ENCODE peak calls at places on chromosomes 16 and 17, in nine cellular contexts. One of them, this sample, is unnamed.

GRCh38 chr16:19599968-19600716 is 44.6 kb downstream of the VPS35L start:
- DNase-seq in IMR-90: no peak
- DNase-seq in PC-9: no peak
- DNase-seq in breast epithelium: no peak
- DNase-seq in brain microvascular endothelial cell: no peak
- DNase-seq in keratinocyte: no peak
- DNase-seq in heart right ventricle: no peak
- DNase-seq in CD8-positive, alpha-beta T cell: no peak
- DNase-seq in esophagus squamous epithelium: no peak
- DNase-seq in this sample: no peak

GRCh38 chr17:65588194-65588808 is 26.9 kb upstream of the AXIN2 start:
- DNase-seq in esophagus squamous epithelium: no peak
- DNase-seq in keratinocyte: no peak
- DNase-seq in breast epithelium: no peak
- DNase-seq in brain microvascular endothelial cell: no peak
- DNase-seq in CD8-positive, alpha-beta T cell: no peak
- DNase-seq in PC-9: peak; percentile 57
- DNase-seq in IMR-90: no peak
- DNase-seq in heart right ventricle: no peak
- DNase-seq in this sample: no peak

GRCh38 chr17:4176803-4177472 is 33.9 kb downstream of the CYB5D2 start:
- DNase-seq in PC-9: no peak
- DNase-seq in heart right ventricle: no peak
- DNase-seq in CD8-positive, alpha-beta T cell: peak; percentile 2
- DNase-seq in breast epithelium: no peak
- DNase-seq in IMR-90: no peak
- DNase-seq in brain microvascular endothelial cell: no peak
- DNase-seq in keratinocyte: no peak
- DNase-seq in esophagus squamous epithelium: no peak
- DNase-seq in this sample: no peak

GRCh38 chr17:79814966-79815835 is 18.3 kb upstream of the CBX8 start:
- DNase-seq in IMR-90: no peak
- DNase-seq in keratinocyte: no peak
- DNase-seq in CD8-positive, alpha-beta T cell: no peak
- DNase-seq in brain microvascular endothelial cell: no peak
- DNase-seq in PC-9: peak; percentile 75
- DNase-seq in breast epithelium: peak; percentile 91
- DNase-seq in esophagus squamous epithelium: no peak
- DNase-seq in heart right ventricle: no peak
- DNase-seq in this sample: no peak

GRCh38 chr16:24984903-24985675 is 30.1 kb downstream of the ARHGAP17 start:
- DNase-seq in brain microvascular endothelial cell: no peak
- DNase-seq in IMR-90: no peak
- DNase-seq in esophagus squamous epithelium: no peak
- DNase-seq in heart right ventricle: no peak
- DNase-seq in keratinocyte: no peak
- DNase-seq in PC-9: no peak
- DNase-seq in CD8-positive, alpha-beta T cell: no peak
- DNase-seq in breast epithelium: no peak
- DNase-seq in this sample: no peak

GRCh38 chr16:68086336-68086821 is 1.2 kb downstream of the NFATC3 start:
- DNase-seq in CD8-positive, alpha-beta T cell: no peak
- DNase-seq in brain microvascular endothelial cell: no peak
- DNase-seq in breast epithelium: no peak
- DNase-seq in IMR-90: peak; percentile 59
- DNase-seq in heart right ventricle: no peak
- DNase-seq in keratinocyte: no peak
- DNase-seq in esophagus squamous epithelium: no peak
- DNase-seq in PC-9: no peak
- DNase-seq in this sample: no peak

GRCh38 chr16:23901178-23902131 is 65.7 kb downstream of the PRKCB start:
- DNase-seq in IMR-90: no peak
- DNase-seq in keratinocyte: no peak
- DNase-seq in heart right ventricle: no peak
- DNase-seq in PC-9: no peak
- DNase-seq in brain microvascular endothelial cell: no peak
- DNase-seq in CD8-positive, alpha-beta T cell: no peak
- DNase-seq in esophagus squamous epithelium: no peak
- DNase-seq in breast epithelium: no peak
- DNase-seq in this sample: no peak

GRCh38 chr16:67666538-67667433 is at the start of the genes C16orf86 and ENKD1:
- DNase-seq in keratinocyte: no peak
- DNase-seq in heart right ventricle: peak; percentile 88
- DNase-seq in breast epithelium: peak; percentile 78
- DNase-seq in PC-9: peak; percentile 64
- DNase-seq in brain microvascular endothelial cell: peak; percentile 23
- DNase-seq in IMR-90: peak; percentile 41
- DNase-seq in CD8-positive, alpha-beta T cell: peak; percentile 77
- DNase-seq in esophagus squamous epithelium: no peak
- DNase-seq in this sample: peak; percentile 93

GRCh38 chr17:14730821-14731220 is 429.9 kb downstream of the HS3ST3B1 start:
- DNase-seq in esophagus squamous epithelium: no peak
- DNase-seq in IMR-90: no peak
- DNase-seq in heart right ventricle: no peak
- DNase-seq in CD8-positive, alpha-beta T cell: no peak
- DNase-seq in PC-9: no peak
- DNase-seq in breast epithelium: no peak
- DNase-seq in keratinocyte: no peak
- DNase-seq in brain microvascular endothelial cell: no peak
- DNase-seq in this sample: no peak

GRCh38 chr16:73427177-73427576 is 379.2 kb upstream of the ZFHX3 start:
- DNase-seq in CD8-positive, alpha-beta T cell: no peak
- DNase-seq in PC-9: no peak
- DNase-seq in IMR-90: no peak
- DNase-seq in keratinocyte: no peak
- DNase-seq in heart right ventricle: no peak
- DNase-seq in breast epithelium: no peak
- DNase-seq in brain microvascular endothelial cell: no peak
- DNase-seq in esophagus squamous epithelium: no peak
- DNase-seq in this sample: no peak

GRCh38 chr17:78381601-78382168 is 3.2 kb downstream of the PGS1 start:
- DNase-seq in esophagus squamous epithelium: no peak
- DNase-seq in IMR-90: no peak
- DNase-seq in CD8-positive, alpha-beta T cell: no peak
- DNase-seq in heart right ventricle: no peak
- DNase-seq in keratinocyte: no peak
- DNase-seq in PC-9: no peak
- DNase-seq in breast epithelium: no peak
- DNase-seq in brain microvascular endothelial cell: no peak
- DNase-seq in this sample: no peak

GRCh38 chr17:35046740-35047283 is 16.7 kb downstream of the RFFL start:
- DNase-seq in IMR-90: peak; percentile 47
- DNase-seq in keratinocyte: no peak
- DNase-seq in brain microvascular endothelial cell: peak; percentile 31
- DNase-seq in PC-9: peak; percentile 24
- DNase-seq in esophagus squamous epithelium: no peak
- DNase-seq in breast epithelium: no peak
- DNase-seq in CD8-positive, alpha-beta T cell: peak; percentile 22
- DNase-seq in heart right ventricle: no peak
- DNase-seq in this sample: no peak

GRCh38 chr16:57736419-57737281 is 1.1 kb downstream of the KATNB1 start:
- DNase-seq in CD8-positive, alpha-beta T cell: peak; percentile 34
- DNase-seq in breast epithelium: no peak
- DNase-seq in PC-9: peak; percentile 55
- DNase-seq in heart right ventricle: no peak
- DNase-seq in keratinocyte: no peak
- DNase-seq in esophagus squamous epithelium: no peak
- DNase-seq in IMR-90: peak; percentile 87
- DNase-seq in brain microvascular endothelial cell: peak; percentile 75
- DNase-seq in this sample: no peak

GRCh38 chr17:7233701-7234099 is 617 bp downstream of the DVL2 start:
- DNase-seq in esophagus squamous epithelium: no peak
- DNase-seq in heart right ventricle: no peak
- DNase-seq in CD8-positive, alpha-beta T cell: no peak
- DNase-seq in breast epithelium: no peak
- DNase-seq in IMR-90: no peak
- DNase-seq in PC-9: no peak
- DNase-seq in brain microvascular endothelial cell: peak; percentile 33
- DNase-seq in keratinocyte: no peak
- DNase-seq in this sample: no peak

GRCh38 chr16:67922740-67923139 is 8.9 kb downstream of the CTRL start:
- DNase-seq in keratinocyte: no peak
- DNase-seq in CD8-positive, alpha-beta T cell: no peak
- DNase-seq in breast epithelium: peak; percentile 70
- DNase-seq in heart right ventricle: no peak
- DNase-seq in IMR-90: no peak
- DNase-seq in esophagus squamous epithelium: no peak
- DNase-seq in PC-9: no peak
- DNase-seq in brain microvascular endothelial cell: no peak
- DNase-seq in this sample: no peak

GRCh38 chr17:28643979-28644781 is 778 bp downstream of the BLTP2 start:
- DNase-seq in CD8-positive, alpha-beta T cell: no peak
- DNase-seq in heart right ventricle: peak; percentile 21
- DNase-seq in esophagus squamous epithelium: no peak
- DNase-seq in IMR-90: peak; percentile 55
- DNase-seq in brain microvascular endothelial cell: peak; percentile 53
- DNase-seq in breast epithelium: no peak
- DNase-seq in PC-9: peak; percentile 54
- DNase-seq in keratinocyte: no peak
- DNase-seq in this sample: peak; percentile 66

GRCh38 chr17:28644782-28645575 is at the start of gene BLTP2:
- DNase-seq in PC-9: peak; percentile 93
- DNase-seq in CD8-positive, alpha-beta T cell: peak; percentile 93
- DNase-seq in esophagus squamous epithelium: peak; percentile 70
- DNase-seq in heart right ventricle: peak; percentile 97
- DNase-seq in IMR-90: peak; percentile 92
- DNase-seq in breast epithelium: peak; percentile 96
- DNase-seq in keratinocyte: peak; percentile 57
- DNase-seq in brain microvascular endothelial cell: peak; percentile 88
- DNase-seq in this sample: peak; percentile 97

GRCh38 chr17:28648698-28649097 is 3.7 kb upstream of the BLTP2 start:
- DNase-seq in esophagus squamous epithelium: no peak
- DNase-seq in brain microvascular endothelial cell: no peak
- DNase-seq in CD8-positive, alpha-beta T cell: no peak
- DNase-seq in keratinocyte: no peak
- DNase-seq in PC-9: no peak
- DNase-seq in breast epithelium: no peak
- DNase-seq in IMR-90: no peak
- DNase-seq in heart right ventricle: peak; percentile 52
- DNase-seq in this sample: no peak

GRCh38 chr17:28645576-28645939 is 600 bp upstream of the BLTP2 start:
- DNase-seq in PC-9: no peak
- DNase-seq in IMR-90: no peak
- DNase-seq in brain microvascular endothelial cell: no peak
- DNase-seq in breast epithelium: no peak
- DNase-seq in heart right ventricle: no peak
- DNase-seq in keratinocyte: no peak
- DNase-seq in CD8-positive, alpha-beta T cell: no peak
- DNase-seq in esophagus squamous epithelium: no peak
- DNase-seq in this sample: no peak

DNA sequence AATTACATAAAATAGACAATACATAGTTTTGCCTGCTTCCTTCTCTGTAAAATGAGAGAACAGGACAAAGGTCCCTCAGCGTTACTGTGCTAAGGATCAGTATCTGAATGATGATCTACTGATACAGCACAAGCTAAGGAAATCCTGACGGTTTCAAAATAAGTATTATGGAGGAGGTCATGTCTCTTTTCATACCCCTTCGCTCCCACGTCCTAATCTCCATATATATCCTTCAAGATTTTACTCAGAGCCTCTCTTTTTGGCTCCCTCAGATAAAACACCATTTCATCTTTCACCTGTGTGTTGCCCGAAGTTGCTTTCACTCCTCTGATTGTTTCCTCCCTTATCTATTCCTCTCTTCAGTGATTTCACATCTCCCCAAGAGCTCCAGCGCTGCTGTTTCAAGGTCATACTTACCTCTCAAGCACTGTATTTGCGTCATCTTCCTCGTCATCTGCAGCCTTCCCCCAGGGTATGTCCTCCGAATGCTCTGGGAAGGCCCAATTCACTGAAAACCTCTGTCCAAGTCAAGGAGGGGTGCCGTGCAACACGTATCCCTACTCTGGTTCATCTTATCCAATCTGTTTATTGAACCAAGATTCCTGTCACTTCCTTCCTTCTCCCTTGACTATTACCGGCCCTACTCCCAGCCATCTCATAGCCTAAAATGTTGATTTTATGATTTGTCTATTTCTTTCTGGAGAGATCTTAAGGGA is 1.2 kb upstream of the BLTP2 start:
- DNase-seq in breast epithelium: no peak
- DNase-seq in brain microvascular endothelial cell: no peak
- DNase-seq in heart right ventricle: no peak
- DNase-seq in PC-9: no peak
- DNase-seq in CD8-positive, alpha-beta T cell: no peak
- DNase-seq in keratinocyte: no peak
- DNase-seq in IMR-90: no peak
- DNase-seq in esophagus squamous epithelium: no peak
- DNase-seq in this sample: no peak
- H3K4me3 ChIP-seq in breast epithelium: peak overlapping the region; percentile 87
- H3K4me3 ChIP-seq in brain microvascular endothelial cell: no peak overlapping the region
- H3K4me3 ChIP-seq in heart right ventricle: peak overlapping the region; percentile 93
- H3K4me3 ChIP-seq in PC-9: peak overlapping the region; percentile 91
- H3K4me3 ChIP-seq in CD8-positive, alpha-beta T cell: peak overlapping the region; percentile 82
- H3K4me3 ChIP-seq in keratinocyte: no peak overlapping the region
- H3K4me3 ChIP-seq in IMR-90: no peak overlapping the region
- H3K4me3 ChIP-seq in esophagus squamous epithelium: no peak overlapping the region
- H3K4me3 ChIP-seq in this sample: peak overlapping the region; percentile 87

DNA sequence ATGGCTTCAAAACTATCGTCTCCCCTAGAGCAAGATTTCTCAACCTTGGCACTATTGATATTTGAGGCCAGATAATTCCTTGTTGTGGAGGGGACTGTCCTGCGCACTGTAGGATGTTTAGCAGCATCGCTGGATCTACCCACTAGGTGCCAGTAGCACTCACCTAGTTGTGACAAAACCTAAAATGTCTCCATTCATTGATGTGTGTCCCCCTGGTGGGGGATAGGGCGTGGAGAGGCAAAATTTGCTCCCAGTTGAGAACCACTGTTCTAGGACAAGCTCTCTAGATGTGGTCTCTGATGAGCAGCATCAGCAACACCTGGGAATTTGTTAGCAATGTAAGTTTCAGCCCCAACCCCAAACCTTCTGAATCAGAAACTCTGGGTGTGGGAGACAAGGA is 259.0 kb downstream of the XYLT1 start:
- DNase-seq in breast epithelium: no peak
- DNase-seq in brain microvascular endothelial cell: no peak
- DNase-seq in keratinocyte: no peak
- DNase-seq in IMR-90: no peak
- DNase-seq in CD8-positive, alpha-beta T cell: no peak
- DNase-seq in esophagus squamous epithelium: no peak
- DNase-seq in heart right ventricle: no peak
- DNase-seq in PC-9: no peak
- DNase-seq in this sample: no peak
- TF ChIP-seq CTCF in breast epithelium: no peak
- TF ChIP-seq CTCF in brain microvascular endothelial cell: peak; percentile 27
- TF ChIP-seq CTCF in keratinocyte: peak; percentile 63
- TF ChIP-seq CTCF in IMR-90: peak; percentile 9
- TF ChIP-seq CTCF in CD8-positive, alpha-beta T cell: peak; percentile 48
- TF ChIP-seq CTCF in esophagus squamous epithelium: peak; percentile 7
- TF ChIP-seq CTCF in heart right ventricle: peak; percentile 10
- TF ChIP-seq CTCF in PC-9: peak; percentile 17
- TF ChIP-seq CTCF in this sample: peak; percentile 12

GRCh38 chr16:51267676-51268075 is 116.6 kb upstream of the SALL1 start:
- DNase-seq in brain microvascular endothelial cell: no peak
- DNase-seq in breast epithelium: no peak
- DNase-seq in esophagus squamous epithelium: no peak
- DNase-seq in IMR-90: no peak
- DNase-seq in keratinocyte: no peak
- DNase-seq in CD8-positive, alpha-beta T cell: no peak
- DNase-seq in heart right ventricle: no peak
- DNase-seq in PC-9: no peak
- DNase-seq in this sample: no peak
- H3K27ac ChIP-seq in brain microvascular endothelial cell: no peak overlapping the region
- H3K27ac ChIP-seq in breast epithelium: no peak overlapping the region
- H3K27ac ChIP-seq in esophagus squamous epithelium: no peak overlapping the region
- H3K27ac ChIP-seq in IMR-90: no peak overlapping the region
- H3K27ac ChIP-seq in keratinocyte: no peak overlapping the region
- H3K27ac ChIP-seq in CD8-positive, alpha-beta T cell: no peak overlapping the region
- H3K27ac ChIP-seq in heart right ventricle: no peak overlapping the region
- H3K27ac ChIP-seq in PC-9: no peak overlapping the region
- H3K27ac ChIP-seq in this sample: no peak overlapping the region

GRCh38 chr17:82029990-82030469 is 1.4 kb upstream of the RAC3 start:
- DNase-seq in PC-9: no peak
- DNase-seq in IMR-90: no peak
- DNase-seq in esophagus squamous epithelium: no peak
- DNase-seq in breast epithelium: no peak
- DNase-seq in heart right ventricle: no peak
- DNase-seq in keratinocyte: no peak
- DNase-seq in brain microvascular endothelial cell: no peak
- DNase-seq in CD8-positive, alpha-beta T cell: no peak
- DNase-seq in this sample: no peak
- H3K4me3 ChIP-seq in PC-9: no peak overlapping the region
- H3K4me3 ChIP-seq in IMR-90: no peak overlapping the region
- H3K4me3 ChIP-seq in esophagus squamous epithelium: no peak overlapping the region
- H3K4me3 ChIP-seq in breast epithelium: peak overlapping the region; percentile 59
- H3K4me3 ChIP-seq in heart right ventricle: peak overlapping the region; percentile 57
- H3K4me3 ChIP-seq in keratinocyte: no peak overlapping the region
- H3K4me3 ChIP-seq in brain microvascular endothelial cell: no peak overlapping the region
- H3K4me3 ChIP-seq in CD8-positive, alpha-beta T cell: peak overlapping the region; percentile 59
- H3K4me3 ChIP-seq in this sample: peak overlapping the region; percentile 63